ENCODE peak calls at places on chromosome 18, in four cellular contexts. E is fibroblast of lung, X is stomach, T is Caco-2. J is an unnamed sample. For H3K36me3, the result is how much of the 10 kb centered on the place peaks cover.

GRCh38 chr18:23646282-23646681 is 16.4 kb downstream of the ANKRD29 start:
- DNase-seq in E (no peak), X (no peak), T (no peak), J (no peak)

GRCh38 chr18:24300703-24301102 is 96.9 kb downstream of the OSBPL1A start:
- DNase-seq in E (no peak), X (no peak), T (no peak), J (no peak)

GRCh38 chr18:40993363-40993762 is 961.7 kb upstream of the PIK3C3 start:
- DNase-seq in E (no peak), X (no peak), T (no peak), J (no peak)

GRCh38 chr18:13930964-13931363 is 15.6 kb upstream of the MC2R start:
- DNase-seq in E (no peak), X (no peak), T (no peak), J (no peak)

GRCh38 chr18:58015045-58015444 is 29.0 kb upstream of the NEDD4L start:
- DNase-seq in E (no peak), X (no peak), T (no peak), J (no peak)

GRCh38 chr18:24995738-24996137 is 356.2 kb downstream of the ZNF521 start:
- DNase-seq in E (peak), X (no peak), T (no peak), J (no peak)

GRCh38 chr18:45201489-45201888 is 413.8 kb upstream of the SLC14A2 start:
- DNase-seq in E (no peak), X (no peak), T (no peak), J (no peak)

GRCh38 chr18:42801706-42802105 is 313.8 kb downstream of the RIT2 start:
- DNase-seq in E (peak), X (no peak), T (no peak), J (no peak)

GRCh38 chr18:11150271-11150615 is 874 bp upstream of the PIEZO2 start:
- DNase-seq in E (no peak), X (no peak), T (no peak), J (no peak)

GRCh38 chr18:79599503-79599931 is 80.1 kb upstream of the CTDP1 start:
- DNase-seq in E (peak), X (no peak), T (no peak), J (peak)

DNA sequence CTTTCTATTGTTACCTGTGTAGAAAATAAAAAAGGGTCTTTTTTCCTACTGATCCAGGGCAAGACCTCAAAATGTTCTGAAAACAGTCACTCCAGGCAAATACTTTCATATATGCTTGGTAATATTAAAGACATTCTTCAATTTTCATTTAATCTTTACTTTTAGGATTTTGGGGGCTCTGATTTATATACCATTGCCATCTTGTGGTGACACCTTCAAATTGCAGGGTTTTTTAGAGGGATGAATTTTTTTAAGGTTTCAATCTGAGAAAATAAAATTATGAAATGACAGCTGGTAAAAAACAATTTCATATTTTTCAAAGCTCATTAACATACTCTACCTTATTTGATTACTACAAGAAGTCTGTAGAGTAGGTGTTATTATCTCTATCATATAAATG is 26.8 kb downstream of the MAPK4 start:
- DNase-seq in E (no peak), X (no peak), T (no peak), J (no peak)
- TF ChIP-seq CTCF in E (no peak), X (peak), T (no peak), J (no peak)

DNA sequence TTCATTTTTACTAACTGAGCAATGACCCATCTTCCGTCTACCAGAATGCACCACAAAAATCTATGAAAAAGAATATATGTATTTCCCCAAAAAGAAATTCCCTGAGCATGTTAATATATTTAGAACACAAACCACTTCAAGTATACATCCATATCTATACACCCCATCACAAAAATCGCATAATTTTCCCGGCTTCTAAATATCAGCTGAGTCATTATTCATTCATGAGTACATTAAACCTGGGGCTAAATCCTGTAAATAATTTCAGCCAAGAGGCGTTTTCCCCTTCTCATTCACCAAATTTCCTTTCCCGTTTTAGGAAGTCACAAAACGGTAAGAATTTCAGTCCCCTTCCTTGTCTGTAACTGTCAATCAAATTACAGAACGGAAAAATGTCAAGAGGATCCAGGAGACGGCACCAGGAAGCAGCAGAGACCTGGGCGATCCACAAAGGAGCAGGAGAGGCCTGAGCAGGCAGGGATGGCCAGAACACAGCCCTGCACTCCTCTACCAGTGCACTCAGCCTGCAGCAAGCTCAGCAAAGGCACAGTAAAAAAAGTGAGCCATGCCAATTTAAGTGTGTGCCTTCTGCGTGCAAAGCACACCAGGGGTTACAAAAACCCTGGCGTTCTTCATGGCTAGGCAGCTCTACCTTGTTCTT is 300.7 kb downstream of the TCF4 start:
- DNase-seq in E (no peak), X (no peak), T (no peak), J (no peak)
- H3K36me3 ChIP-seq in E (under half), X (under half), T (under half), J (under half)

GRCh38 chr18:76621782-76622495 is 126.9 kb upstream of the ZNF516 start:
- DNase-seq in E (peak), X (no peak), T (no peak), J (no peak)

GRCh38 chr18:76621184-76621583 is 126.1 kb upstream of the ZNF516 start:
- DNase-seq in E (peak), X (no peak), T (no peak), J (no peak)

GRCh38 chr18:76619342-76620315 is 124.6 kb upstream of the ZNF516 start:
- DNase-seq in E (peak), X (peak), T (no peak), J (peak)

GRCh38 chr18:76618721-76619120 is 123.7 kb upstream of the ZNF516 start:
- DNase-seq in E (no peak), X (no peak), T (no peak), J (no peak)

DNA sequence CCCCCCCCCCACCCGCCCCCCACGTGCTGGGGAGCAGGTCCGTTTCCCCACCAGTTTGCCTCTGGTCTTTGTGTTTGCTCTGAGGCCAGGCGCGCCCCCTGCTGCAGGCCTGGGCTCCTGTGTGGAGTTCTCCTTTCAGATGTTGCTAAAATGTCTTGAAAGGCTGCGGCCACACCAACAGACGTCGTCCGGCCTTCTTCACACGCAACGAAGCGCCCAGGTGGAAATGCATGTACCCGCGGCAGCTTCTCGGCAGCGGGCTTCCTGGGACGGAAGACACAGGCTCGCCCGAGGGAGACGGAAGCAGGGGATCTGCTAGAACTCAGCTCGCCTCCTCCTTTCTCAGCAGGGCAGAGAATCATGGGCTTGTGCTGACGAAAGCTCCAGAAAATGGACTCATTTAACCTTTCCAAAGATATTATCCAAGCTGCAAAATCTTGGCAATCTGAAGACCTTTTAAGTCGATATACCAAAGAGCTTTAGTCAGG is 125.3 kb upstream of the ZNF516 start:
- DNase-seq in E (peak), X (peak), T (no peak), J (peak)
- H3K4me3 ChIP-seq in E (peak), X (peak), T (no peak), J (peak)

GRCh38 chr18:77423468-77423867 is 173.8 kb downstream of the GALR1 start:
- DNase-seq in E (no peak), X (no peak), T (no peak), J (no peak)

GRCh38 chr18:77422974-77423373 is 173.3 kb downstream of the GALR1 start:
- DNase-seq in E (no peak), X (no peak), T (no peak), J (no peak)
- TF ChIP-seq CTCF in E (no peak), X (no peak), T (no peak), J (no peak)

GRCh38 chr18:70110678-70111077 is 94.8 kb downstream of the RTTN start:
- DNase-seq in E (no peak), X (no peak), T (no peak), J (no peak)

DNA sequence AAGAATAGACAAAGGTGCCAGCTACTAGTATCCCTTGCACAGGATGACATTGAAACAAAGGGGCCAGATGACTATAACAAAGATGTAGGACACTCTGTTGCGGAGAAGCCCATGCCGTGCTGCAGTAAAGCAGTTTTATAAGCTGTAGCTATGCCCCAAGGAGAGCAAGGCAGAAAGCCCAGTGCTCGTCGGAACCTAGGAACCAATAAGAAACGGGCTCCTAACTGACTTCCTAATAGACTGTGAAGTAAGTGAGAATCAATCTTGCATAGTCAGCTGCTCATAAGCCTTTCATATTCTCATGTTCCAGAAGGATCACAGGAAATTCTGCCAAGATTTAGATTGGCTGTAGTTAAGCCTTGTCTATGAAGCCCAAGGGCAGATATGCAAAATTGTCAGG is 98.5 kb downstream of the RTTN start:
- DNase-seq in E (peak), X (no peak), T (no peak), J (no peak)
- H3K36me3 ChIP-seq in E (under half), X (half or more), T (under half), J (under half)

DNA sequence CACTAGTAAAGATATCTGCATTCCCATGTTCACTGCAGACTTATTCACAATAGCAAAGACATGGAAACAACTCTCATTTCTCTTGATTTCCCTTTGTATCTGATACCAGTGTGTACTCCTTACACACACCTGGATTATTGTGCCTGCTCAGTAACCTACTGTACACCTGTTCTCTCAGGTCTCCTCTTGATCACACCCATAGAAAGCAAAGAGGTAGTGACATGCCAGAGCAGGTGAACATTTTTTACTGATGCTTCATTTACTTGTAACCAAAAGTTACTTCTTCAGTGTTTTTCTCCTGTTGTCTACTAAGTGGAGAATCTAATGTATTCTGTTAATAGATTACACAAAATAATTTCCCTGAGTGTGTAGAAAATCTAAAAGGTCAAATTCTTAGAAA is 46.8 kb downstream of the CDH19 start:
- DNase-seq in E (no peak), X (no peak), T (no peak), J (no peak)
- H3K4me3 ChIP-seq in E (no peak), X (no peak), T (no peak), J (no peak)

DNA sequence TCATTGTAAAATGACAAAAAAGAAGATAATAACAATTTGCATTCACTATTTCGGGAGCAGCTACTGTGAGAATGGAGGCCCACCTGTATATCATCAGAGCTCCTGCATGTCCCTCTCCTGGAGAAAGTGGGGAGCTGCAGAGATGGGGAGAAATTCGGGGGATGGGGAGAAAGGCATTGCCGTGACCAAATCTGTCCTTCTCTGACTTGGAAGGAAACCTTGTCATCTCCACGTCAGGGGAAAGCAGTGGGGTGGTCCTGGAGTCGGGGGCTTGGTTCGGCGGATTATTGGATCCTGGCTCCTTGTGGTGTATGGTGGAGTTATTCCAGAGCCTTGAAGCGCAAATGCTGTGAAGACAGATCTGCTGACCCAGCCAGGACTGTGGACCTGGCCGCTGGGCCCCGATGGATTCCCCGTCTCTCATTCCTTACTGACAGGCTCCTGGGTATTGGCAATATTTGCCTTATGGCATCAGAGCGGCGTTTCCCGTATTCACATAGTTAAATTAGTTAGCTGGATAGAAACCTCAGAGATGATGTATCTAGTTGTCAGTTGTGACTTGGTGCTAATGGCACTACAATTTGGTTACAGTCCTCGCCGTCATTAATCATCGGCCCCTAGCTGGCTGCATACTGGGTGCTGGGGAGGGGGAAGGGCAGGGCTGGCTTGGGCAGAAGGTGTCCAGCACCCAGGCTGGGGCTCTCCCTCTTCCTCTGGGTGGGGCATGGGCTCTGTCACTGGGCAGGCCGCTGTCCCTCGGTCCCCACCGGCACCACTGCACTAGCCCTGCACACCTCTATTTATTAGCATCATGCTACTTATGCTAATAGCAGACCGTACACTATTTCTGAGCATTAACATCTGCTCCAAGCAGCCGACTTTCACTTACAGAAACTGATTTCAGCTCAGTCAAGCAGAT is 31.7 kb downstream of the CELF4 start:
- DNase-seq in E (no peak), X (no peak), T (no peak), J (no peak)
- TF ChIP-seq CTCF in E (no peak), X (no peak), T (peak), J (no peak)

GRCh38 chr18:12825230-12825629 is 58.8 kb downstream of the PTPN2 start:
- DNase-seq in E (no peak), X (no peak), T (no peak), J (no peak)
- H3K36me3 ChIP-seq in E (under half), X (half or more), T (under half), J (under half)

DNA sequence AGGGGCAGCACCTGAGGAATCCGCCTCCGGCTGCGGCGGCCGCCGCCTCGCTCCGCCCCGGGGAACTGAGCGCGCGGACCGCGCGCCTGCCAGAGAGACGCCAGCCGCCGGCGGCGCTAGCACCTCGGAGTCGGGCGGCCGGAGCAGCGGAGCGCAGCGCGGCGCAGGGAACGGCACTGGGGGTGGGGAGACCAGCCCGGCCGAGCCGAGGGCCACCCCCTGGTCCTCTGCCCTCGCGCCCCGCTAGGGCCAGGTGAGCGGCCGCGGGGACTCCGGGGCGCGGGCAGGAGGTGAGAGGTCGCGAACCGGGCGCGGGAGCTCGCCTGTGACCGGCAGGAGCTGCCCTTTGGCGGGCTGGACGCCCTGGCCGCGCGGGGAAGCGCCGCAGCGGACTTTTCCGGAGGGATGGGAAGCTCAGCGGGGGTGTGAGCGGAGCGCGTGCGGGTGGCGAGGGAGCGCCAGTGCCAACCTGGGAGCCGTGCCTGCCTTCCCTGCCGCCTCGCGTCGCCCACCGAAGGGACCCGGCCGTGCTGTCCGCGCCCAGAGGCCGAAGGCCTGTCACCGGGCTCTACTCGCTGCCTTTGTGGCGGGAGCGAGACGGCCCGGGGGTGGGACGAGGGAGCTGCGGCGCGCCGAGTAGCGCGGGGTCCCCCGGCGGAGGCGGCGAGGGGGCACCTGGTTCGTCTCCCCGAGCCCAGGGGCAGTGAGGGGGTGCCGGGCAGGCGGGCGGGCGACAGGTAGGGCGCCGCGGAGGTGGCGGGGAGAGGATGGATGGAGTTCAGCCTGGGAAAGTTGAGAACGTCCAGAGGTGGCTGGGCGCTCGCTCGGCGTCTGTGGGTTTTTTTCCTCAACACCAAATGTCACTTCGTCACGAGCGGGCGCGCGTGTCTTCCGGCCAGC is at the start of gene GREB1L:
- DNase-seq in E (peak), X (peak), T (peak), J (peak)
- H3K4me3 ChIP-seq in E (peak), X (peak), T (peak), J (peak)

GRCh38 chr18:49812321-49813070 is 837 bp downstream of the ACAA2 start:
- DNase-seq in E (no peak), X (no peak), T (no peak), J (no peak)
- TF ChIP-seq CTCF in E (no peak), X (no peak), T (no peak), J (no peak)

J was measured in upper lobe of right lung.